ENCODE peak calls at places on chromosomes 5 and 9, in six cellular contexts. Z, E, U, I, V and S are unnamed samples.

GRCh38 chr9:130327070-130327780 is 61.7 kb downstream of the HMCN2 start:
- DNase-seq in Z (no peak), E (no peak), U (peak; percentile 84), I (peak; percentile 44), V (peak; percentile 92), S (no peak)

GRCh38 chr5:149271717-149272558 is at the start of gene AFAP1L1:
- DNase-seq in Z (peak; percentile 72), E (peak; percentile 46), U (peak; percentile 59), I (peak; percentile 96), V (peak; percentile 71), S (peak; percentile 23)

GRCh38 chr5:168479166-168479565 is 7.1 kb upstream of the RARS1 start:
- DNase-seq in Z (no peak), E (peak; percentile 19), U (no peak), I (no peak), V (no peak), S (no peak)

GRCh38 chr5:101721543-101721942 is 574.5 kb downstream of the SLCO4C1 start:
- DNase-seq in Z (no peak), E (no peak), U (no peak), I (no peak), V (no peak), S (no peak)

GRCh38 chr5:15366676-15367391 is 133.1 kb upstream of the FBXL7 start:
- DNase-seq in Z (no peak), E (no peak), U (no peak), I (peak; percentile 67), V (no peak), S (no peak)

GRCh38 chr5:132877938-132878337 is 4.5 kb downstream of the LEAP2 start:
- DNase-seq in Z (peak; percentile 66), E (peak; percentile 82), U (no peak), I (no peak), V (no peak), S (no peak)

GRCh38 chr9:133701321-133701980 is 36.7 kb downstream of the SARDH start:
- DNase-seq in Z (no peak), E (no peak), U (no peak), I (no peak), V (no peak), S (no peak)

GRCh38 chr9:38062106-38062497 is 6.9 kb downstream of the SHB start:
- DNase-seq in Z (no peak), E (no peak), U (no peak), I (no peak), V (no peak), S (no peak)

GRCh38 chr5:34611829-34612415 is 44.2 kb upstream of the RAI14 start:
- DNase-seq in Z (no peak), E (no peak), U (no peak), I (no peak), V (no peak), S (no peak)

GRCh38 chr5:166834246-166834645 is 1457.2 kb upstream of the WWC1 start:
- DNase-seq in Z (peak; percentile 14), E (no peak), U (no peak), I (no peak), V (no peak), S (no peak)

GRCh38 chr5:155293605-155294178 is 280.1 kb downstream of the KIF4B start:
- DNase-seq in Z (no peak), E (no peak), U (no peak), I (no peak), V (no peak), S (no peak)

GRCh38 chr5:14379739-14380497 is 201.7 kb upstream of the OTULINL start:
- DNase-seq in Z (no peak), E (no peak), U (peak; percentile 88), I (no peak), V (peak; percentile 90), S (no peak)

GRCh38 chr5:36177715-36178556 is 26.0 kb downstream of the SKP2 start:
- DNase-seq in Z (peak; percentile 62), E (peak; percentile 65), U (no peak), I (peak; percentile 55), V (no peak), S (peak; percentile 9)

GRCh38 chr5:41218929-41219328 is 5.6 kb upstream of the C6 start:
- DNase-seq in Z (no peak), E (no peak), U (no peak), I (no peak), V (no peak), S (no peak)

GRCh38 chr5:92641031-92641962 is 939.7 kb downstream of the NR2F1-AS1 start:
- DNase-seq in Z (peak; percentile 79), E (peak; percentile 66), U (no peak), I (no peak), V (no peak), S (no peak)

GRCh38 chr9:73149371-73150067 is 2.1 kb upstream of the ANXA1 start:
- DNase-seq in Z (peak; percentile 90), E (peak; percentile 92), U (no peak), I (peak; percentile 77), V (no peak), S (no peak)

GRCh38 chr9:34611251-34611810 is 566 bp downstream of the RPP25L start:
- DNase-seq in Z (no peak), E (no peak), U (peak; percentile 30), I (no peak), V (no peak), S (no peak)
- H3K18ac ChIP-seq in Z (peak overlapping the region; percentile 87), E (peak overlapping the region; percentile 65), U (peak overlapping the region; percentile 61), I (peak overlapping the region; percentile 64), V (peak overlapping the region; percentile 90), S (peak overlapping the region; percentile 98)

DNA sequence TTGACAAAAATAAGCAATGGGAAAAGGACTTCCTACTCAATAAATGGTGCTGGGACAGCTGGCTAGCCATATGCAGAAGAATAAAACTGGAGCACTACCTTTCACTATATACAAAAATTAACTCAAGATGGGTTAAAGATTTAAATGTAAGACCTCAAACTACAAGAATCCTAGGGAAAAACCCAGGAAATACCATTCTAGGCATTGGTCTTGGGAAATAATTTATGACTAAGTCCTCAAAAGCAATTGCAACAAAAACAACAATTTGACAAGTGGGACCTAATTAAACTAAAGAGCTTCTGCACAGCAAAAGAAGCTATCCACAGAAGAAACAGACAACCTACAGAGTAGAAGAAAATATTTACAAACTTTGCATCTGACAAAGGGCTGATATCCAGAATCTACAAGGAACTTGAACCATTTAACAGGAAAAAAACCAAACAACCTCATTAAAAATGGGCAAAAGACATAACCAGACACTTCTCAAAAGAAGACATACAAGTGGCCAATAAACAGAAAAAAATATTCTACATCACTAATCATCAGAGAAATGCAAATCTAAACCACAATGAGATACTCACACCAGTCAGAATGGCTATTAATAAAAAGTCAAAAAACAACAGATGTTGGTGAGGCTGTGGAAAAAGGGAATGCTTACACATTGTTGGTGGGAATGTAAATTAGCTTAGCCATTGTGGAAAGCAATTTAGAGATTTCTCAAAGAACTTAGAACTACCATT is 75.2 kb upstream of the CPEB4 start:
- DNase-seq in Z (peak; percentile 46), E (peak; percentile 32), U (no peak), I (peak; percentile 63), V (no peak), S (no peak)
- H3K9me3 ChIP-seq in Z (no peaks in the 10 kb centered on the region), E (no peaks in the 10 kb centered on the region), U (no peaks in the 10 kb centered on the region), I (peaks cover 10% of the 10 kb centered on the region), V (no peaks in the 10 kb centered on the region), S (no peaks in the 10 kb centered on the region)

GRCh38 chr5:160727296-160727997 is 124.6 kb downstream of the ATP10B start:
- DNase-seq in Z (no peak), E (no peak), U (no peak), I (no peak), V (no peak), S (no peak)
- H3K18ac ChIP-seq in Z (no peak overlapping the region), E (no peak overlapping the region), U (no peak overlapping the region), I (no peak overlapping the region), V (no peak overlapping the region), S (no peak overlapping the region)

GRCh38 chr9:113892861-113893491 is 16.9 kb downstream of the ZNF618 start:
- DNase-seq in Z (peak; percentile 33), E (peak; percentile 38), U (no peak), I (no peak), V (peak; percentile 17), S (no peak)

GRCh38 chr9:113887436-113887835 is 11.3 kb downstream of the ZNF618 start:
- DNase-seq in Z (no peak), E (no peak), U (no peak), I (no peak), V (peak; percentile 36), S (no peak)

GRCh38 chr9:113888361-113888760 is 12.3 kb downstream of the ZNF618 start:
- DNase-seq in Z (no peak), E (no peak), U (no peak), I (no peak), V (no peak), S (no peak)

GRCh38 chr9:113888976-113889375 is 12.9 kb downstream of the ZNF618 start:
- DNase-seq in Z (no peak), E (no peak), U (no peak), I (no peak), V (no peak), S (no peak)

GRCh38 chr9:113890693-113891092 is 14.6 kb downstream of the ZNF618 start:
- DNase-seq in Z (no peak), E (no peak), U (no peak), I (no peak), V (no peak), S (no peak)
- H3K9me3 ChIP-seq in Z (peaks cover 4% of the 10 kb centered on the region), E (peaks cover 2% of the 10 kb centered on the region), U (no peaks in the 10 kb centered on the region), I (no peaks in the 10 kb centered on the region), V (peaks cover 9% of the 10 kb centered on the region), S (peaks cover 33% of the 10 kb centered on the region)

DNA sequence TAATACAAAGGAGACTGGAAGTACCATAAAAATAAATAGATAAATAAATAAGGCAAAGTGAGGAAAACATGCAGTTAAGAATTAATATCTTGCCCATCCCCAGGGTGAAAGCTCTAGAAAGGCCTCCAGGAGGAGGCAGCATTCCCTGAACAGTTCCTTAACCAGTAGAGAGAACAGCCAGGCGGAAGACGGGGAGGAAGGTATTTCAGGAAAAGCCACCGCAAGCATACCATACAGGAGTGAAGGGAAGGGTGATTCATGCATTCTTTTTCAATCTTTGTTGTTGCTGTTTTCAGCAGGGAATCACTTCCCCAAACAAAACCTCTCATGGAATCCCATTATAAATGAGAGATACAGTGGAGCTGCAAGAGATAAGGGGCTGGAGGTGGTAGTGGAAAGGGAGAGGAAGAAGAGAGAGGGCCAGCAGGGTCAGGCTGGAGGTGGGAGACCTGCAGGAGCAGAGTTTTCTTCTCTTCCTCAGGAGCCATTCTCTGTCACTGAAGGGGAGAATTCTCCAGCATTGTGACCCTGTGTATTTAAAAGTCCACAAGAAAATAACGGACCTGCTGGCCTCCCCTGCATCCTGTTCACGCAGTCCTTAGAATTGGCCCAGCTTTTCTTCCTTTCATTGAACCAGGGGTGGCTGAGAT is 256.0 kb downstream of the FAM114A2 start:
- DNase-seq in Z (peak; percentile 65), E (peak; percentile 6), U (peak; percentile 58), I (peak; percentile 57), V (no peak), S (peak; percentile 24)
- H3K18ac ChIP-seq in Z (no peak overlapping the region), E (no peak overlapping the region), U (no peak overlapping the region), I (no peak overlapping the region), V (no peak overlapping the region), S (no peak overlapping the region)

DNA sequence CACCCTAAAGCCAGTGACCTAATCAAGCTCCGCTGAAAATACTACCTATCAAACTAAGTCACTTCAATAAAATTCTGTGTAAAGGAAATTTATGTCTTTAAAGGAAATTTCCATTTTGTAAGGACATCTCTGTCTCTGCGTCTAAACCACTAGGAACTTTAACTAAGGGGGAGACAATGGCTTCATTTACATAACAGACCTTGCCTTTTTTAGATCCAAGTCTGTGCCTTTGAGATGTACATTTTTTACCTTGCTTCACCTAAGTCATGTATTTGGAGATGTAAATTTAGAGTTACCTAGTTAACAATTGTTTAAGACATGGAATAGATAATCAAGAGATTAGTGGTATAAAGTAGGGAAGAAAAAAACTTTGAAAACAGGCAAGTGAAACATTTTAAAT is 10.2 kb upstream of the GLT6D1 start:
- DNase-seq in Z (no peak), E (no peak), U (no peak), I (no peak), V (no peak), S (no peak)
- H3K9me3 ChIP-seq in Z (peaks cover 60% of the 10 kb centered on the region), E (peaks cover 25% of the 10 kb centered on the region), U (peaks cover 31% of the 10 kb centered on the region), I (peaks cover 17% of the 10 kb centered on the region), V (peaks cover 31% of the 10 kb centered on the region), S (peaks cover 27% of the 10 kb centered on the region)